ENCODE peak calls at places on chromosomes 7 and 10, in eight cellular contexts. Q is lower leg skin, S is adrenal gland, F is AG04449, M is thyroid gland, R is choroid plexus epithelial cell, L is cardiac muscle cell, B is epithelial cell of esophagus. H is an unnamed sample.

GRCh38 chr7:85875398-85875797 is 688.5 kb upstream of the SEMA3D start:
- DNase-seq in Q (no peak), S (no peak), F (no peak), M (no peak), R (no peak), L (no peak), B (no peak), H (no peak)

GRCh38 chr7:11896663-11897062 is 64.7 kb upstream of the THSD7A start:
- DNase-seq in Q (no peak), S (no peak), F (no peak), M (no peak), R (no peak), L (no peak), B (no peak), H (no peak)

GRCh38 chr7:117127585-117128168 is 174.4 kb downstream of the ST7 start:
- DNase-seq in Q (peak), S (peak), F (no peak), M (peak), R (peak), L (peak), B (peak), H (peak)

GRCh38 chr7:66913118-66914049 is 7.6 kb upstream of the TMEM248 start:
- DNase-seq in Q (no peak), S (no peak), F (no peak), M (no peak), R (no peak), L (no peak), B (no peak), H (no peak)

GRCh38 chr10:122703483-122704448 is 4.1 kb upstream of the C10orf120 start:
- DNase-seq in Q (no peak), S (peak), F (no peak), M (peak), R (peak), L (peak), B (peak), H (peak)

GRCh38 chr7:94449151-94449725 is 54.5 kb downstream of the COL1A2 start:
- DNase-seq in Q (no peak), S (no peak), F (no peak), M (no peak), R (peak), L (peak), B (peak), H (peak)

GRCh38 chr10:120428754-120429153 is 28.3 kb upstream of the PLPP4 start:
- DNase-seq in Q (no peak), S (no peak), F (no peak), M (no peak), R (no peak), L (no peak), B (no peak), H (no peak)

GRCh38 chr7:22173884-22174573 is 182.9 kb downstream of the RAPGEF5 start:
- DNase-seq in Q (no peak), S (no peak), F (no peak), M (no peak), R (no peak), L (no peak), B (peak), H (no peak)

GRCh38 chr10:103884681-103885139 is 29.3 kb upstream of the SH3PXD2A start:
- DNase-seq in Q (no peak), S (no peak), F (no peak), M (peak), R (peak), L (peak), B (peak), H (peak)

GRCh38 chr7:35261041-35261440 is 7.1 kb upstream of the TBX20 start:
- DNase-seq in Q (no peak), S (no peak), F (no peak), M (no peak), R (no peak), L (no peak), B (no peak), H (no peak)

GRCh38 chr10:93225938-93226337 is 152.2 kb downstream of the CYP26A1 start:
- DNase-seq in Q (no peak), S (no peak), F (no peak), M (no peak), R (no peak), L (no peak), B (no peak), H (no peak)

GRCh38 chr7:142898377-142899235 is 13.1 kb upstream of the TRPV6 start:
- DNase-seq in Q (no peak), S (no peak), F (no peak), M (peak), R (no peak), L (no peak), B (no peak), H (no peak)

GRCh38 chr7:36686499-36686898 is 37.8 kb downstream of the AOAH start:
- DNase-seq in Q (no peak), S (no peak), F (no peak), M (peak), R (peak), L (peak), B (peak), H (peak)

GRCh38 chr10:75101416-75102251 is 9.8 kb upstream of the SAMD8 start:
- DNase-seq in Q (no peak), S (no peak), F (no peak), M (no peak), R (no peak), L (no peak), B (no peak), H (no peak)

GRCh38 chr10:785539-786214 is 96.2 kb upstream of the DIP2C start:
- DNase-seq in Q (peak), S (peak), F (no peak), M (no peak), R (no peak), L (no peak), B (no peak), H (no peak)

GRCh38 chr10:4825868-4826787 is at the start of gene AKR1E2:
- DNase-seq in Q (peak), S (peak), F (peak), M (peak), R (peak), L (peak), B (peak), H (peak)

GRCh38 chr10:126124923-126125322 is 228.6 kb downstream of the FANK1 start:
- DNase-seq in Q (no peak), S (no peak), F (no peak), M (no peak), R (peak), L (peak), B (no peak), H (no peak)

GRCh38 chr7:149261321-149261828 is 621 bp upstream of the ZNF783 start:
- DNase-seq in Q (no peak), S (no peak), F (no peak), M (no peak), R (peak), L (peak), B (peak), H (peak)

GRCh38 chr10:91035650-91036292 is 114.9 kb upstream of the ANKRD1 start:
- DNase-seq in Q (no peak), S (no peak), F (no peak), M (no peak), R (no peak), L (no peak), B (no peak), H (no peak)

DNA sequence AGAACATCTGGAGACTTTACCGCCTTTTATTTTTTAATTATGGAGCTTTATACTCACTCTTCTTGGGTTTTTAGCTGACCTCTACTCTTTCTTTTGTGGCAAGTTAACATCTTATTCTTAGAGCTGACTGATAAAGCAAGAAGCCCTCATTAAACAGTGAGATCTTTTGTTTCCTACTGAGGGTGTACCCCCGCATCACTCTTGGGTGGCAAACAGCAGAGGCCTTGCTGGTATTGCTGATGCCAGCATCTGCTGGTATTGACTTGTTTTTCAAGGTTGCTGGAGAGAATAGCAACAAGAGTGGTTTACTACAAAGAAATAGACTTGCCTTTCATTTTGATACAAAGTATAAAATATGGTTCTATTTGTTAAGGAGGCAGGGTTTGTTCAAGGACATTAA is 154.7 kb downstream of the ARID5B start:
- DNase-seq in Q (no peak), S (no peak), F (no peak), M (no peak), R (no peak), L (no peak), B (no peak), H (peak)
- H3K4me3 ChIP-seq in Q (no peak), S (no peak), F (peak), M (no peak), R (no peak), L (no peak), B (no peak), H (no peak)

DNA sequence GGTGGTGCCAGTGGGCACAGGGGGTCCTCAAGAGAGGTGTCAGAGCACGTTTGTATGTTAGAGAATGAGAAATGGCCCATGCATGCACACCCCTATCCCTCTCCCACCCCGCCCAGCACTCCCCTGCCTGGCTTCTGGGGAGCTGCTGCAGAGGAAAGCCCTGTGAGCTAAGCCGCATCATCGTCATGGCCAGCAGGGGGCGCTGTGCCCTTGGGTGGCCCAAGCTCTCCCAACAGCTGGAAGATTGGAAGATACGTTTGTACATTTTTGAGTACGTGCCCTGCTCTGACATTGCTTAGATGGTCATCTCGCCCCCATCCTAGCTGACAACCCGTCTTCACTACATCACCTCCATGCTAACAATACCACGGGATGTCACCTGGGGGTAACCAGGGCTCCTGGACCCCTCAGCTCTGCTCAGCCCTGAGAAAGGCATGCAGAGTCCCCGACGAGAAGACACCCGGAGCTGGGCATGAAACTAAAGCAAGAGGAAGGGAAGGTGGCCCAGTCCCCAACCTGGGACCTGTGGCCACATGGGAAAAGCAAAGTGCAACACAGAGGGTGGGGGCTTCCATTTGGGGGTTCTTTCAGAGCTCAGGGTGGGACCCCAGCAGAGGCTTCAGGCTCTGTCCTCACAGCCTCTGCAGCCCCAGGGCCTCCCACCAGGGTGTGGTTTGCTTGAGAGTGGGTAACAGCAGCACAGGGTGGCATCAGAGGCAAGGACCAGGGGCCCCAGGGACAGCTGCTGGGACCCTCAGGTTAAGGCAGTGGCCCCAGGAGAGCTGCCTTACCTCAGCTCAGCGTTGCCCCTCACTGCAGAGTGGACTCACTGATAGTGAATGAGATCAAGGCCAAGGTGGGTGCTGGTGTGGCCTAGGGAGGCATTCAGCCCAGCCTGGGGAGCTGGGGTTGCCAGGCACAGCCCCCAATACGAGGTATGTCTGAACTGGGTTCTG is 136.6 kb downstream of the PTPN20 start:
- DNase-seq in Q (peak), S (peak), F (no peak), M (peak), R (peak), L (peak), B (peak), H (peak)
- TF ChIP-seq CTCF in Q (no peak), S (peak), F (peak), M (peak), R (peak), L (peak), B (peak), H (peak)

GRCh38 chr10:110069502-110069982 is 61.8 kb downstream of the ADD3 start:
- DNase-seq in Q (no peak), S (no peak), F (no peak), M (no peak), R (peak), L (no peak), B (no peak), H (no peak)

GRCh38 chr10:110068780-110069179 is 61.0 kb downstream of the ADD3 start:
- DNase-seq in Q (no peak), S (no peak), F (no peak), M (no peak), R (no peak), L (no peak), B (no peak), H (no peak)

GRCh38 chr10:110065269-110065668 is 57.5 kb downstream of the ADD3 start:
- DNase-seq in Q (no peak), S (no peak), F (no peak), M (no peak), R (no peak), L (no peak), B (no peak), H (no peak)

GRCh38 chr10:110067960-110068770 is 60.4 kb downstream of the ADD3 start:
- DNase-seq in Q (no peak), S (no peak), F (no peak), M (peak), R (peak), L (peak), B (no peak), H (peak)
- H3K4me3 ChIP-seq in Q (no peak), S (no peak), F (no peak), M (no peak), R (no peak), L (no peak), B (no peak), H (no peak)

GRCh38 chr7:23276947-23277346 is 22.2 kb upstream of the MALSU1 start:
- DNase-seq in Q (no peak), S (no peak), F (no peak), M (no peak), R (no peak), L (no peak), B (no peak), H (no peak)

GRCh38 chr7:23275906-23276305 is 23.2 kb upstream of the MALSU1 start:
- DNase-seq in Q (no peak), S (no peak), F (no peak), M (no peak), R (no peak), L (no peak), B (no peak), H (no peak)

GRCh38 chr7:23273141-23273599 is 26.0 kb upstream of the MALSU1 start:
- DNase-seq in Q (peak), S (peak), F (peak), M (peak), R (peak), L (peak), B (peak), H (peak)

GRCh38 chr7:23277359-23277989 is 21.7 kb upstream of the MALSU1 start:
- DNase-seq in Q (no peak), S (peak), F (no peak), M (peak), R (peak), L (peak), B (peak), H (peak)

DNA sequence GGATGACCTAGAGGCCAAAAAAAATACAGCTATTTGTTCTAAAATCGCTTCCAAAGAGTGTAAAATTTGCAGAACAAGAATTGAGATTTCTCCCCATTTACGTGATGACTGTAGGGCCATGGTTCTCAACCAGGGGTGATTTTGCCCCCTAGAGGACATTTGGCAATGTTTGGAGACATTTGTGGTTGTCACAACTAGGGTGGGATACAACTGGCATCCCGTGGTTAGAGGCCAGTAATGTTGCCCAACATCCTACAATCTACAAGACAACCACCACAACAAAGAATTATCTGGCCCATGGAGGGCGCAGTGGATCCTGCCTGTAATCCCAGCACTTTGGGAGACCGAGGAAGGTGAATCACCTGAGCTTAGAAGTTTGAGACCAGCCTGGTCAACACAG is 22.8 kb upstream of the MALSU1 start:
- DNase-seq in Q (no peak), S (no peak), F (no peak), M (no peak), R (peak), L (peak), B (no peak), H (peak)
- TF ChIP-seq CTCF in Q (no peak), S (no peak), F (no peak), M (no peak), R (peak), L (peak), B (no peak), H (peak)